ENCODE peak calls at places on chromosomes 4 and X, in four cellular contexts. One of them, this sample, is unnamed.

GRCh38 chr4:7416745-7417432 is 17.8 kb downstream of the PSAPL1 start:
- DNase-seq in GM06990: no peak
- DNase-seq in fibroblast of pulmonary artery: no peak
- DNase-seq in coronary artery: peak
- DNase-seq in this sample: no peak

GRCh38 chr4:119638359-119638758 is 9.8 kb upstream of the PDE5A start:
- DNase-seq in GM06990: no peak
- DNase-seq in fibroblast of pulmonary artery: no peak
- DNase-seq in coronary artery: no peak
- DNase-seq in this sample: no peak

GRCh38 chr4:76210502-76210901 is 3.1 kb downstream of the SCARB2 start:
- DNase-seq in GM06990: no peak
- DNase-seq in fibroblast of pulmonary artery: no peak
- DNase-seq in coronary artery: no peak
- DNase-seq in this sample: no peak

GRCh38 chrX:105975382-105975781 is 63.1 kb downstream of the SERPINA7 start:
- DNase-seq in GM06990: no peak
- DNase-seq in fibroblast of pulmonary artery: peak
- DNase-seq in coronary artery: no peak
- DNase-seq in this sample: peak

GRCh38 chr4:85828295-85828910 is 353.5 kb downstream of the ARHGAP24 start:
- DNase-seq in GM06990: no peak
- DNase-seq in fibroblast of pulmonary artery: peak
- DNase-seq in coronary artery: no peak
- DNase-seq in this sample: peak

GRCh38 chr4:157808796-157809408 is 363.9 kb downstream of the GASK1B start:
- DNase-seq in GM06990: no peak
- DNase-seq in fibroblast of pulmonary artery: no peak
- DNase-seq in coronary artery: no peak
- DNase-seq in this sample: no peak

GRCh38 chr4:121462660-121463261 is 81.9 kb upstream of the QRFPR start:
- DNase-seq in GM06990: peak
- DNase-seq in fibroblast of pulmonary artery: peak
- DNase-seq in coronary artery: no peak
- DNase-seq in this sample: peak

GRCh38 chr4:163758032-163758431 is 263.5 kb downstream of the TMA16 start:
- DNase-seq in GM06990: no peak
- DNase-seq in fibroblast of pulmonary artery: no peak
- DNase-seq in coronary artery: no peak
- DNase-seq in this sample: no peak

GRCh38 chrX:8639949-8640348 is 92.0 kb downstream of the ANOS1 start:
- DNase-seq in GM06990: no peak
- DNase-seq in fibroblast of pulmonary artery: no peak
- DNase-seq in coronary artery: no peak
- DNase-seq in this sample: no peak

GRCh38 chrX:63508668-63509067 is 157.5 kb upstream of the SPIN4 start:
- DNase-seq in GM06990: no peak
- DNase-seq in fibroblast of pulmonary artery: no peak
- DNase-seq in coronary artery: no peak
- DNase-seq in this sample: no peak

GRCh38 chrX:154486396-154487207 is at the start of gene UBL4A:
- DNase-seq in GM06990: peak
- DNase-seq in fibroblast of pulmonary artery: peak
- DNase-seq in coronary artery: no peak
- DNase-seq in this sample: peak

GRCh38 chrX:37302569-37302968 is 46.6 kb upstream of the PRRG1 start:
- DNase-seq in GM06990: no peak
- DNase-seq in fibroblast of pulmonary artery: peak
- DNase-seq in coronary artery: no peak
- DNase-seq in this sample: peak

GRCh38 chr4:22385615-22386014 is 130.3 kb downstream of the ADGRA3 start:
- DNase-seq in GM06990: no peak
- DNase-seq in fibroblast of pulmonary artery: peak
- DNase-seq in coronary artery: no peak
- DNase-seq in this sample: peak

GRCh38 chrX:115940888-115941332 is 229.6 kb upstream of the AGTR2 start:
- DNase-seq in GM06990: peak
- DNase-seq in fibroblast of pulmonary artery: peak
- DNase-seq in coronary artery: peak
- DNase-seq in this sample: peak

GRCh38 chr4:103478729-103479128 is 241.1 kb downstream of the TACR3 start:
- DNase-seq in GM06990: no peak
- DNase-seq in fibroblast of pulmonary artery: no peak
- DNase-seq in coronary artery: no peak
- DNase-seq in this sample: peak

GRCh38 chr4:60938621-60939020 is 261.5 kb upstream of the ADGRL3 start:
- DNase-seq in GM06990: no peak
- DNase-seq in fibroblast of pulmonary artery: no peak
- DNase-seq in coronary artery: no peak
- DNase-seq in this sample: no peak

GRCh38 chrX:66674506-66674905 is 35.6 kb upstream of the EDA2R start:
- DNase-seq in GM06990: no peak
- DNase-seq in fibroblast of pulmonary artery: no peak
- DNase-seq in coronary artery: no peak
- DNase-seq in this sample: no peak

GRCh38 chrX:13669246-13669689 is 16.3 kb downstream of the TCEANC start:
- DNase-seq in GM06990: peak
- DNase-seq in fibroblast of pulmonary artery: peak
- DNase-seq in coronary artery: no peak
- DNase-seq in this sample: peak

GRCh38 chr4:78558421-78558820 is 6.9 kb downstream of the ANXA3 start:
- DNase-seq in GM06990: no peak
- DNase-seq in fibroblast of pulmonary artery: peak
- DNase-seq in coronary artery: no peak
- DNase-seq in this sample: no peak

GRCh38 chr4:122091836-122092235 is 60.3 kb upstream of the BLTP1 start:
- DNase-seq in GM06990: no peak
- DNase-seq in fibroblast of pulmonary artery: no peak
- DNase-seq in coronary artery: no peak
- DNase-seq in this sample: no peak

GRCh38 chrX:133792198-133792953 is 193.0 kb downstream of the GPC3 start:
- DNase-seq in GM06990: no peak
- DNase-seq in fibroblast of pulmonary artery: peak
- DNase-seq in coronary artery: peak
- DNase-seq in this sample: peak

GRCh38 chr4:53592686-53593641 is 1.7 kb upstream of the LNX1 start:
- DNase-seq in GM06990: no peak
- DNase-seq in fibroblast of pulmonary artery: peak
- DNase-seq in coronary artery: no peak
- DNase-seq in this sample: peak

GRCh38 chrX:35626124-35626523 is 172.0 kb upstream of the MAGEB16 start:
- DNase-seq in GM06990: no peak
- DNase-seq in fibroblast of pulmonary artery: no peak
- DNase-seq in coronary artery: no peak
- DNase-seq in this sample: no peak

DNA sequence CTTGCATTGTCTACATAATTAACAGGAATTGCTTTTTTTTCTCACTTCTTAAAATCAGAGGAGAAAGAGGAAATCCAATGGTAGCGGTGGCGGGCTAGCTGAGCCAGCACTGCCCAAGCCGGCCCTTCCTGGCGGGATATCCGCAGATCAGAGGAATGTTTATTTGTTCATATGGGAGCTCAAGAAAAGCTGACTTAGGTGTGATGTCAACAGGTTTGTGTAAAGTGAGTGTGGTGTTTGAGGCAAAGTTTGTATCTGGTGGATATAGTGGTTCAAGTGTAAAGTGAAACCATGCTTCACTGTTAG is 466 bp upstream of the SLC39A8 start:
- DNase-seq in GM06990: no peak
- DNase-seq in fibroblast of pulmonary artery: peak
- DNase-seq in coronary artery: no peak
- DNase-seq in this sample: no peak
- TF ChIP-seq CTCF in GM06990: no peak
- TF ChIP-seq CTCF in fibroblast of pulmonary artery: no peak
- TF ChIP-seq CTCF in coronary artery: no peak
- TF ChIP-seq CTCF in this sample: no peak

GRCh38 chrX:15143050-15143824 is 126.6 kb downstream of the ASB9 start:
- DNase-seq in GM06990: no peak
- DNase-seq in fibroblast of pulmonary artery: peak
- DNase-seq in coronary artery: no peak
- DNase-seq in this sample: peak
- H3K4me3 ChIP-seq in GM06990: no peak
- H3K4me3 ChIP-seq in fibroblast of pulmonary artery: no peak
- H3K4me3 ChIP-seq in coronary artery: no peak
- H3K4me3 ChIP-seq in this sample: no peak

GRCh38 chrX:1591102-1591862 is at the start of gene AKAP17A:
- DNase-seq in GM06990: peak
- DNase-seq in fibroblast of pulmonary artery: peak
- DNase-seq in coronary artery: peak
- DNase-seq in this sample: peak
- TF ChIP-seq CTCF in GM06990: no peak
- TF ChIP-seq CTCF in fibroblast of pulmonary artery: no peak
- TF ChIP-seq CTCF in coronary artery: no peak
- TF ChIP-seq CTCF in this sample: no peak

DNA sequence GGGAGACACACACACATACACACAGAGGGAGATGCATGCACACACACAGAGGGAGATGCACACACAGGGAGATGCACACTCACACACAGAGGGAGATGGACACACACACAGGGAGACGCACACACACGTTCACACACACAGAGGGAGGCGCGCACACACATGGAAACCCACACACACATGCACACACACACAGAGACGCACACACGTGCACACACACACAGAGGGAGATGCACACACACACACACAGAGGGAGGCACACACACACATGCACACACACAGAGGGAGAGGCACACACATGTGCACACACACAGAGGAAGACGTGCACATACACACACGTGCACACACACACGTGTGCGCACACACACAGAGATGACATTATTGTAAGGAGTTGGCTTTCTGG is 79.1 kb downstream of the HMX1 start:
- DNase-seq in GM06990: no peak
- DNase-seq in fibroblast of pulmonary artery: no peak
- DNase-seq in coronary artery: no peak
- DNase-seq in this sample: no peak
- H3K4me3 ChIP-seq in GM06990: no peak
- H3K4me3 ChIP-seq in fibroblast of pulmonary artery: no peak
- H3K4me3 ChIP-seq in coronary artery: no peak
- H3K4me3 ChIP-seq in this sample: no peak

GRCh38 chr4:1356181-1356998 is 9.4 kb downstream of the UVSSA start:
- DNase-seq in GM06990: peak
- DNase-seq in fibroblast of pulmonary artery: peak
- DNase-seq in coronary artery: no peak
- DNase-seq in this sample: peak
- TF ChIP-seq CTCF in GM06990: peak
- TF ChIP-seq CTCF in fibroblast of pulmonary artery: peak
- TF ChIP-seq CTCF in coronary artery: peak
- TF ChIP-seq CTCF in this sample: peak

DNA sequence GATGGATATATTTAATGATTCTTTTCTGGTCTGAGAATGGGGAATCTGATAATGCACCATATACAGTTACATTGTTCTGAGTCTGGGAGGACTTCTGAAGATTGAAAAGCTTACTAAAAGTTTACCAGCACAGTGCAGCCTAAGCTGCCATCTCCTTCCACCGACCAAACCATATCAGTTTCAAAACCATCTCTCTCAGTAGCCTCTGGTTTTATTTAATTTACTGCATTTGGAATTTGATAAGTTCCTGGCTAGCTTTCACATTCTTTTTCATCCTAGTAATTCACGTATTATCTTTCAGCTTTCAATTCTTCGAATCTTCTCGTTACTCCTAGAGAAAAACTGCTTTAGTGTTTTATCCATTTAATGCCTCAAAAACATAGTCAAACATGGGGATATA is 181.4 kb upstream of the HCCS start:
- DNase-seq in GM06990: no peak
- DNase-seq in fibroblast of pulmonary artery: no peak
- DNase-seq in coronary artery: no peak
- DNase-seq in this sample: no peak
- H3K4me3 ChIP-seq in GM06990: no peak
- H3K4me3 ChIP-seq in fibroblast of pulmonary artery: no peak
- H3K4me3 ChIP-seq in coronary artery: no peak
- H3K4me3 ChIP-seq in this sample: no peak

GRCh38 chr4:139654516-139654915 is 11.1 kb upstream of the MGST2 start:
- DNase-seq in GM06990: no peak
- DNase-seq in fibroblast of pulmonary artery: no peak
- DNase-seq in coronary artery: no peak
- DNase-seq in this sample: no peak

GRCh38 chr4:139655116-139655515 is 10.5 kb upstream of the MGST2 start:
- DNase-seq in GM06990: no peak
- DNase-seq in fibroblast of pulmonary artery: peak
- DNase-seq in coronary artery: no peak
- DNase-seq in this sample: peak

GRCh38 chr4:139647184-139647583 is 18.4 kb upstream of the MGST2 start:
- DNase-seq in GM06990: no peak
- DNase-seq in fibroblast of pulmonary artery: no peak
- DNase-seq in coronary artery: no peak
- DNase-seq in this sample: no peak

GRCh38 chr4:139647952-139648351 is 17.7 kb upstream of the MGST2 start:
- DNase-seq in GM06990: no peak
- DNase-seq in fibroblast of pulmonary artery: no peak
- DNase-seq in coronary artery: no peak
- DNase-seq in this sample: no peak

DNA sequence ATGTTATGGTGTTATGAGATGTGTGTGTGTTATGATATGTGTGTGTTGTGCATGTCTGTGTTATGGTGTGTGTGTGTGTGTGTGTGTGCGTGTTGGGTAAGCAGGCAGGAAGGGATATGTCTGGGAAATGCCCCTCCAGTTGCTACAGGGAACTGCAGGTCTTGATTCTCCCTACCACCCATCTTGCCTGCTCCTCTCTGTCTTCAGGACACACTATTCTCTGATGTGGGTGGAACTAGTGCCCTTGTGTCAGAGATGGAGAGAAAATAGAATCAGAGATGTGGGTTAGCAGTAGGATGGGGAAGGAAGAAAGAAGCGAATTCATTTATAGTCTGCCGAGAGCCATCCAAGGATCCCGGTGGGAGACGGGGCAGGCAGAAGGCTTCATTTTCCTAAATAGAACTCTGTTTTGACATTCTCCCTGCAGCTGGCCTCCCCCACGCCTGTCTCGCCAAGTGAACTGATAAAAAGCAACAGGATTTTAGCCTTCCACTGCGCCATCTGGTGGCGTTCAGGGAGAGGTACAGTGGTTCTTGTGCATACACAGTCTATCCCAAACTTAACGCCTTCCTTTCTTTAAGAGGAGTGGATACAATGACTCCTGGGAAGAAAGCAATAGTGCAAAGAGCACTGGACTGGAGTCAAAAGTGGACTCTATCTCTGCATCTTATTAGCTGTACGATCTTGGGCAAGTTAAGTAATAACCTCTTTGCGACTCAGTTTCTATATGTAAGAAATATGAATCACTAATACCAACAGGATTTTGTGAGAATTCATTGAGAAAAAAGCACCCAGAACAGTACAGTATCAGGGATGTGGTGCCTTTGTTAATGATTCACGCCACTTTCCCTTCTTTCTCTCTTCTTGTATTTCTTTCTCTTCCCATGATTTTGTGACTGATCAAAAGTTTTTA is 14.1 kb upstream of the MGST2 start:
- DNase-seq in GM06990: peak
- DNase-seq in fibroblast of pulmonary artery: peak
- DNase-seq in coronary artery: peak
- DNase-seq in this sample: peak
- TF ChIP-seq CTCF in GM06990: peak
- TF ChIP-seq CTCF in fibroblast of pulmonary artery: peak
- TF ChIP-seq CTCF in coronary artery: peak
- TF ChIP-seq CTCF in this sample: peak

GRCh38 chrX:46710927-46711623 is 47.8 kb downstream of the SLC9A7 start:
- DNase-seq in GM06990: no peak
- DNase-seq in fibroblast of pulmonary artery: no peak
- DNase-seq in coronary artery: no peak
- DNase-seq in this sample: no peak
- H3K4me3 ChIP-seq in GM06990: no peak
- H3K4me3 ChIP-seq in fibroblast of pulmonary artery: no peak
- H3K4me3 ChIP-seq in coronary artery: no peak
- H3K4me3 ChIP-seq in this sample: no peak